ENCODE peak calls at places on chromosomes 2 and 18, in six cellular contexts. One of them, this sample, is unnamed.

GRCh38 chr2:197360744-197361156 is 50.2 kb upstream of the ANKRD44 start:
- DNase-seq in fibroblast of lung: peak; percentile 83
- DNase-seq in tibial artery: no peak
- DNase-seq in GM23338: no peak
- DNase-seq in H1: no peak
- DNase-seq in right lobe of liver: no peak
- DNase-seq in this sample: no peak

GRCh38 chr2:46590319-46590718 is 111.0 kb downstream of the TMEM247 start:
- DNase-seq in fibroblast of lung: no peak
- DNase-seq in tibial artery: no peak
- DNase-seq in GM23338: no peak
- DNase-seq in H1: no peak
- DNase-seq in right lobe of liver: no peak
- DNase-seq in this sample: no peak

GRCh38 chr2:204544961-204545860 is at the start of gene PARD3B:
- DNase-seq in fibroblast of lung: peak; percentile 76
- DNase-seq in tibial artery: peak; percentile 45
- DNase-seq in GM23338: peak; percentile 86
- DNase-seq in H1: peak; percentile 76
- DNase-seq in right lobe of liver: peak; percentile 77
- DNase-seq in this sample: peak; percentile 70

GRCh38 chr2:200703132-200703925 is 108.4 kb upstream of the BZW1 start:
- DNase-seq in fibroblast of lung: peak; percentile 62
- DNase-seq in tibial artery: no peak
- DNase-seq in GM23338: peak; percentile 76
- DNase-seq in H1: no peak
- DNase-seq in right lobe of liver: no peak
- DNase-seq in this sample: peak; percentile 40

GRCh38 chr18:40670991-40671390 is 1284.0 kb upstream of the PIK3C3 start:
- DNase-seq in fibroblast of lung: no peak
- DNase-seq in tibial artery: no peak
- DNase-seq in GM23338: no peak
- DNase-seq in H1: no peak
- DNase-seq in right lobe of liver: no peak
- DNase-seq in this sample: no peak

GRCh38 chr18:55419939-55420664 is 167.9 kb downstream of the TCF4 start:
- DNase-seq in fibroblast of lung: peak; percentile 57
- DNase-seq in tibial artery: no peak
- DNase-seq in GM23338: no peak
- DNase-seq in H1: no peak
- DNase-seq in right lobe of liver: no peak
- DNase-seq in this sample: no peak

GRCh38 chr2:134917219-134917957 is 1.2 kb upstream of the CCNT2 start:
- DNase-seq in fibroblast of lung: no peak
- DNase-seq in tibial artery: peak; percentile 23
- DNase-seq in GM23338: peak; percentile 12
- DNase-seq in H1: no peak
- DNase-seq in right lobe of liver: peak; percentile 57
- DNase-seq in this sample: no peak

GRCh38 chr18:13532406-13533075 is 193.8 kb downstream of the FAM210A start:
- DNase-seq in fibroblast of lung: no peak
- DNase-seq in tibial artery: no peak
- DNase-seq in GM23338: no peak
- DNase-seq in H1: no peak
- DNase-seq in right lobe of liver: no peak
- DNase-seq in this sample: no peak

GRCh38 chr18:5979176-5979888 is 84.0 kb upstream of the TMEM200C start:
- DNase-seq in fibroblast of lung: no peak
- DNase-seq in tibial artery: no peak
- DNase-seq in GM23338: no peak
- DNase-seq in H1: peak; percentile 32
- DNase-seq in right lobe of liver: no peak
- DNase-seq in this sample: no peak

GRCh38 chr2:129748653-129749052 is 230.8 kb upstream of the RAB6C start:
- DNase-seq in fibroblast of lung: no peak
- DNase-seq in tibial artery: no peak
- DNase-seq in GM23338: peak; percentile 66
- DNase-seq in H1: no peak
- DNase-seq in right lobe of liver: no peak
- DNase-seq in this sample: peak; percentile 62

GRCh38 chr18:39571511-39571910 is 2005.9 kb upstream of the CELF4 start:
- DNase-seq in fibroblast of lung: peak; percentile 3
- DNase-seq in tibial artery: no peak
- DNase-seq in GM23338: peak; percentile 80
- DNase-seq in H1: no peak
- DNase-seq in right lobe of liver: no peak
- DNase-seq in this sample: no peak

GRCh38 chr18:49276680-49277079 is 183.8 kb downstream of the DYM start:
- DNase-seq in fibroblast of lung: no peak
- DNase-seq in tibial artery: no peak
- DNase-seq in GM23338: no peak
- DNase-seq in H1: no peak
- DNase-seq in right lobe of liver: no peak
- DNase-seq in this sample: no peak

GRCh38 chr2:132448771-132449170 is 32.2 kb downstream of the GPR39 start:
- DNase-seq in fibroblast of lung: peak; percentile 29
- DNase-seq in tibial artery: peak; percentile 25
- DNase-seq in GM23338: peak; percentile 65
- DNase-seq in H1: peak; percentile 66
- DNase-seq in right lobe of liver: no peak
- DNase-seq in this sample: peak; percentile 41

GRCh38 chr18:63480476-63480875 is 3.7 kb downstream of the SERPINB5 start:
- DNase-seq in fibroblast of lung: no peak
- DNase-seq in tibial artery: no peak
- DNase-seq in GM23338: no peak
- DNase-seq in H1: no peak
- DNase-seq in right lobe of liver: no peak
- DNase-seq in this sample: no peak

GRCh38 chr2:1635826-1636225 is 108.5 kb downstream of the PXDN start:
- DNase-seq in fibroblast of lung: no peak
- DNase-seq in tibial artery: no peak
- DNase-seq in GM23338: no peak
- DNase-seq in H1: no peak
- DNase-seq in right lobe of liver: no peak
- DNase-seq in this sample: no peak
- H3K36me3 ChIP-seq in fibroblast of lung: peaks cover 17% of the 10 kb centered on the region
- H3K36me3 ChIP-seq in tibial artery: peaks cover 64% of the 10 kb centered on the region
- H3K36me3 ChIP-seq in GM23338: no peaks in the 10 kb centered on the region
- H3K36me3 ChIP-seq in H1: peaks cover 21% of the 10 kb centered on the region
- H3K36me3 ChIP-seq in right lobe of liver: no peaks in the 10 kb centered on the region
- H3K36me3 ChIP-seq in this sample: no peaks in the 10 kb centered on the region

GRCh38 chr2:238172439-238172838 is 13.7 kb downstream of the ERFE start:
- DNase-seq in fibroblast of lung: no peak
- DNase-seq in tibial artery: no peak
- DNase-seq in GM23338: no peak
- DNase-seq in H1: no peak
- DNase-seq in right lobe of liver: no peak
- DNase-seq in this sample: no peak

GRCh38 chr2:238174701-238175100 is 15.9 kb downstream of the ERFE start:
- DNase-seq in fibroblast of lung: no peak
- DNase-seq in tibial artery: no peak
- DNase-seq in GM23338: no peak
- DNase-seq in H1: no peak
- DNase-seq in right lobe of liver: no peak
- DNase-seq in this sample: no peak

GRCh38 chr2:238171575-238172187 is 12.9 kb downstream of the ERFE start:
- DNase-seq in fibroblast of lung: no peak
- DNase-seq in tibial artery: no peak
- DNase-seq in GM23338: no peak
- DNase-seq in H1: no peak
- DNase-seq in right lobe of liver: no peak
- DNase-seq in this sample: no peak

GRCh38 chr2:238174291-238174690 is 15.5 kb downstream of the ERFE start:
- DNase-seq in fibroblast of lung: no peak
- DNase-seq in tibial artery: no peak
- DNase-seq in GM23338: no peak
- DNase-seq in H1: no peak
- DNase-seq in right lobe of liver: no peak
- DNase-seq in this sample: no peak

GRCh38 chr2:238173692-238174091 is 14.9 kb downstream of the ERFE start:
- DNase-seq in fibroblast of lung: no peak
- DNase-seq in tibial artery: no peak
- DNase-seq in GM23338: peak; percentile 27
- DNase-seq in H1: no peak
- DNase-seq in right lobe of liver: no peak
- DNase-seq in this sample: no peak
- TF ChIP-seq CTCF in fibroblast of lung: no peak
- TF ChIP-seq CTCF in tibial artery: no peak
- TF ChIP-seq CTCF in GM23338: peak; percentile 31
- TF ChIP-seq CTCF in H1: peak; percentile 63
- TF ChIP-seq CTCF in right lobe of liver: no peak
- TF ChIP-seq CTCF in this sample: no peak

DNA sequence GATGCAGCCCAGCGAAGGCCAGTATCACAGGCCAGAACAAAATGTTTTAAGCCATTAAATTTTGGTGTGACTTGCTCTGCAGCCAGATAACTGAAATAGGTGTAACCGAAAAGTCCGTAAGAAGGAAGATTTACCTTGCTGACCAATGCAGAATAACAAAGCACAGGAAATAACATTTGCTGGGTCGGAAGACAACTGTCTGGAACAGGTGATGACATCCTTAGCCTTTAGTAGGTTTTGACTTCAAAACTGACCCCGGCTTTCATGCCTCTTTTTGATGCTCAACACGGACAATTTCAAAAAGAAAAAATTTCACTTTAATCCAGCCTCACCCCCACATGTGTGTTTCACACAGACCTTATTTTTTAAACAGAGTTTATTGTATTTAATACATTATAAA is 93.7 kb downstream of the KCTD1 start:
- DNase-seq in fibroblast of lung: no peak
- DNase-seq in tibial artery: no peak
- DNase-seq in GM23338: no peak
- DNase-seq in H1: no peak
- DNase-seq in right lobe of liver: no peak
- DNase-seq in this sample: no peak
- H3K27ac ChIP-seq in fibroblast of lung: no peak overlapping the region
- H3K27ac ChIP-seq in tibial artery: no peak overlapping the region
- H3K27ac ChIP-seq in GM23338: no peak overlapping the region
- H3K27ac ChIP-seq in H1: no peak overlapping the region
- H3K27ac ChIP-seq in right lobe of liver: no peak overlapping the region
- H3K27ac ChIP-seq in this sample: no peak overlapping the region

DNA sequence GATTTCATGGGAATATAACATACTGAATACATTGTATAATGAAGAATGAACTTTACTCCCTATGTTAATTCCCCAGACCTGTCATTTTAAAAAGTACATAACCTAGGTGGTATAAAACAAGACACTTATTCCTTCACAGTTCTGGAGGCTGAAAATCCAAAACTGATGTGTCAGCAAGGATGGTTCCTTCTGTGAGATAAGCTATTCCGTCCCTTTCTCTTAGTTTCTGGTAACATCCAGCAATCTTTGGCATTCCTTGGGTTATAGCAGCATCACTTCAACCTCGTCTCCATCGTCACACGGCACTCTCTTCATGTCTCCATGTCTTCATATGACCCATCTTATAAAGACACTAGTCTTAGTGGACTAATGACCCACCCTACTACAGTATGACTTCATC is 93.9 kb downstream of the ASXL2 start:
- DNase-seq in fibroblast of lung: no peak
- DNase-seq in tibial artery: no peak
- DNase-seq in GM23338: no peak
- DNase-seq in H1: no peak
- DNase-seq in right lobe of liver: no peak
- DNase-seq in this sample: no peak
- H3K36me3 ChIP-seq in fibroblast of lung: no peaks in the 10 kb centered on the region
- H3K36me3 ChIP-seq in tibial artery: peaks cover 3% of the 10 kb centered on the region
- H3K36me3 ChIP-seq in GM23338: no peaks in the 10 kb centered on the region
- H3K36me3 ChIP-seq in H1: no peaks in the 10 kb centered on the region
- H3K36me3 ChIP-seq in right lobe of liver: no peaks in the 10 kb centered on the region
- H3K36me3 ChIP-seq in this sample: no peaks in the 10 kb centered on the region

GRCh38 chr2:201911372-201911771 is 105.0 kb downstream of the CDK15 start:
- DNase-seq in fibroblast of lung: no peak
- DNase-seq in tibial artery: no peak
- DNase-seq in GM23338: no peak
- DNase-seq in H1: no peak
- DNase-seq in right lobe of liver: no peak
- DNase-seq in this sample: no peak

GRCh38 chr2:201918981-201919380 is 112.6 kb downstream of the CDK15 start:
- DNase-seq in fibroblast of lung: no peak
- DNase-seq in tibial artery: no peak
- DNase-seq in GM23338: no peak
- DNase-seq in H1: no peak
- DNase-seq in right lobe of liver: no peak
- DNase-seq in this sample: no peak

GRCh38 chr2:201916565-201916964 is 110.2 kb downstream of the CDK15 start:
- DNase-seq in fibroblast of lung: no peak
- DNase-seq in tibial artery: no peak
- DNase-seq in GM23338: no peak
- DNase-seq in H1: no peak
- DNase-seq in right lobe of liver: no peak
- DNase-seq in this sample: no peak

GRCh38 chr2:201913197-201913596 is 106.9 kb downstream of the CDK15 start:
- DNase-seq in fibroblast of lung: no peak
- DNase-seq in tibial artery: no peak
- DNase-seq in GM23338: no peak
- DNase-seq in H1: no peak
- DNase-seq in right lobe of liver: no peak
- DNase-seq in this sample: no peak

DNA sequence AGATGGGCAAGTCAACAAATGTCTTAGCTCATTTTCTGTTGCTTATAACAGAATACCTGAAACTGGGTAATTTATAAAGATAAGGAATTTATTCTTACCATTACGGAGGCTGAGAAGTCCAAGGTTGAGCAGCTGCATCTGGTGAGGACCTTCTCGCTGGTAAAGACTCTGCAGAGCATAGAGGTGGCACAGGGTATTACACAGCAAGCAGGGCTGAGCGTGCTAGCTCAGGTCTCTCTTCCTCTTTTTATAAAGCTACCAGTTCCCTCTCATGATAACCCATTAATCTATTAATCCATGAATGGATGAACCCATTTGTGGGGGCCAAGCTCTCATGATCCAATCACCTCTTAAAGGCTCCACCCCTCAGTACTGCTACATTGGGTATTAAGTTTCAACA is 109.1 kb downstream of the CDK15 start:
- DNase-seq in fibroblast of lung: no peak
- DNase-seq in tibial artery: no peak
- DNase-seq in GM23338: no peak
- DNase-seq in H1: no peak
- DNase-seq in right lobe of liver: no peak
- DNase-seq in this sample: no peak
- TF ChIP-seq CTCF in fibroblast of lung: no peak
- TF ChIP-seq CTCF in tibial artery: no peak
- TF ChIP-seq CTCF in GM23338: peak; percentile 19
- TF ChIP-seq CTCF in H1: peak; percentile 21
- TF ChIP-seq CTCF in right lobe of liver: no peak
- TF ChIP-seq CTCF in this sample: no peak

GRCh38 chr2:8927510-8928456 is 75.7 kb downstream of the MBOAT2 start:
- DNase-seq in fibroblast of lung: no peak
- DNase-seq in tibial artery: no peak
- DNase-seq in GM23338: no peak
- DNase-seq in H1: no peak
- DNase-seq in right lobe of liver: no peak
- DNase-seq in this sample: no peak
- H3K27ac ChIP-seq in fibroblast of lung: no peak overlapping the region
- H3K27ac ChIP-seq in tibial artery: no peak overlapping the region
- H3K27ac ChIP-seq in GM23338: no peak overlapping the region
- H3K27ac ChIP-seq in H1: no peak overlapping the region
- H3K27ac ChIP-seq in right lobe of liver: no peak overlapping the region
- H3K27ac ChIP-seq in this sample: no peak overlapping the region

This sample was measured in body of pancreas.